ENCODE peak calls at places on chromosomes 4 and X, in five cellular contexts. One of them, this sample, is unnamed. For H3K27me3, the result is how much of the 10 kb centered on the place peaks cover.

GRCh38 chrX:28586891-28587635 is at the start of gene IL1RAPL1:
- DNase-seq in HCT116: no peak
- DNase-seq in SK-N-SH: no peak
- DNase-seq in brain microvascular endothelial cell: peak
- DNase-seq in CD8-positive, alpha-beta memory T cell: no peak
- DNase-seq in this sample: peak

GRCh38 chr4:108881190-108881589 is 118.3 kb upstream of the ETNPPL start:
- DNase-seq in HCT116: no peak
- DNase-seq in SK-N-SH: no peak
- DNase-seq in brain microvascular endothelial cell: peak
- DNase-seq in CD8-positive, alpha-beta memory T cell: no peak
- DNase-seq in this sample: no peak

GRCh38 chr4:34371676-34372075 is 1872.6 kb downstream of the ARAP2 start:
- DNase-seq in HCT116: no peak
- DNase-seq in SK-N-SH: no peak
- DNase-seq in brain microvascular endothelial cell: no peak
- DNase-seq in CD8-positive, alpha-beta memory T cell: no peak
- DNase-seq in this sample: no peak

GRCh38 chr4:116357758-116358157 is 727.6 kb downstream of the TRAM1L1 start:
- DNase-seq in HCT116: no peak
- DNase-seq in SK-N-SH: no peak
- DNase-seq in brain microvascular endothelial cell: no peak
- DNase-seq in CD8-positive, alpha-beta memory T cell: no peak
- DNase-seq in this sample: no peak

GRCh38 chrX:100654256-100654655 is 10.3 kb downstream of the SRPX2 start:
- DNase-seq in HCT116: no peak
- DNase-seq in SK-N-SH: peak
- DNase-seq in brain microvascular endothelial cell: no peak
- DNase-seq in CD8-positive, alpha-beta memory T cell: no peak
- DNase-seq in this sample: peak

GRCh38 chrX:39592776-39593175 is 505.0 kb downstream of the BCOR start:
- DNase-seq in HCT116: no peak
- DNase-seq in SK-N-SH: no peak
- DNase-seq in brain microvascular endothelial cell: no peak
- DNase-seq in CD8-positive, alpha-beta memory T cell: no peak
- DNase-seq in this sample: no peak

GRCh38 chr4:144288011-144288903 is 147.7 kb upstream of the GYPA start:
- DNase-seq in HCT116: no peak
- DNase-seq in SK-N-SH: no peak
- DNase-seq in brain microvascular endothelial cell: peak
- DNase-seq in CD8-positive, alpha-beta memory T cell: no peak
- DNase-seq in this sample: peak

GRCh38 chr4:142083264-142083663 is 446.9 kb downstream of the IL15 start:
- DNase-seq in HCT116: no peak
- DNase-seq in SK-N-SH: no peak
- DNase-seq in brain microvascular endothelial cell: no peak
- DNase-seq in CD8-positive, alpha-beta memory T cell: no peak
- DNase-seq in this sample: no peak

GRCh38 chr4:154491731-154492249 is at the start of gene DCHS2:
- DNase-seq in HCT116: no peak
- DNase-seq in SK-N-SH: peak
- DNase-seq in brain microvascular endothelial cell: no peak
- DNase-seq in CD8-positive, alpha-beta memory T cell: no peak
- DNase-seq in this sample: peak

GRCh38 chrX:65610040-65610439 is 57.4 kb upstream of the MSN start:
- DNase-seq in HCT116: no peak
- DNase-seq in SK-N-SH: no peak
- DNase-seq in brain microvascular endothelial cell: no peak
- DNase-seq in CD8-positive, alpha-beta memory T cell: no peak
- DNase-seq in this sample: no peak

GRCh38 chr4:186657766-186658165 is 65.9 kb downstream of the FAT1 start:
- DNase-seq in HCT116: peak
- DNase-seq in SK-N-SH: no peak
- DNase-seq in brain microvascular endothelial cell: peak
- DNase-seq in CD8-positive, alpha-beta memory T cell: no peak
- DNase-seq in this sample: no peak

GRCh38 chr4:111632752-111633151 is 512.5 kb upstream of the FAM241A start:
- DNase-seq in HCT116: no peak
- DNase-seq in SK-N-SH: no peak
- DNase-seq in brain microvascular endothelial cell: no peak
- DNase-seq in CD8-positive, alpha-beta memory T cell: no peak
- DNase-seq in this sample: no peak

GRCh38 chr4:104758574-104758973 is 263.9 kb upstream of the CXXC4 start:
- DNase-seq in HCT116: no peak
- DNase-seq in SK-N-SH: no peak
- DNase-seq in brain microvascular endothelial cell: no peak
- DNase-seq in CD8-positive, alpha-beta memory T cell: no peak
- DNase-seq in this sample: no peak

GRCh38 chr4:167233523-167234387 is 539 bp downstream of the SPOCK3 start:
- DNase-seq in HCT116: no peak
- DNase-seq in SK-N-SH: peak
- DNase-seq in brain microvascular endothelial cell: peak
- DNase-seq in CD8-positive, alpha-beta memory T cell: no peak
- DNase-seq in this sample: peak

GRCh38 chr4:25088342-25088952 is 57.7 kb upstream of the LGI2 start:
- DNase-seq in HCT116: no peak
- DNase-seq in SK-N-SH: peak
- DNase-seq in brain microvascular endothelial cell: peak
- DNase-seq in CD8-positive, alpha-beta memory T cell: no peak
- DNase-seq in this sample: peak

GRCh38 chr4:142547974-142548373 is 298.1 kb downstream of the INPP4B start:
- DNase-seq in HCT116: no peak
- DNase-seq in SK-N-SH: no peak
- DNase-seq in brain microvascular endothelial cell: peak
- DNase-seq in CD8-positive, alpha-beta memory T cell: no peak
- DNase-seq in this sample: no peak

GRCh38 chr4:7928711-7929505 is 10.8 kb downstream of the AFAP1 start:
- DNase-seq in HCT116: peak
- DNase-seq in SK-N-SH: peak
- DNase-seq in brain microvascular endothelial cell: no peak
- DNase-seq in CD8-positive, alpha-beta memory T cell: no peak
- DNase-seq in this sample: peak

GRCh38 chr4:80235451-80235850 is 31.0 kb upstream of the FGF5 start:
- DNase-seq in HCT116: no peak
- DNase-seq in SK-N-SH: no peak
- DNase-seq in brain microvascular endothelial cell: no peak
- DNase-seq in CD8-positive, alpha-beta memory T cell: no peak
- DNase-seq in this sample: no peak

GRCh38 chr4:39042365-39042764 is 10.2 kb upstream of the TMEM156 start:
- DNase-seq in HCT116: no peak
- DNase-seq in SK-N-SH: no peak
- DNase-seq in brain microvascular endothelial cell: no peak
- DNase-seq in CD8-positive, alpha-beta memory T cell: no peak
- DNase-seq in this sample: no peak

GRCh38 chr4:129429566-129430339 is 333.8 kb downstream of the C4orf33 start:
- DNase-seq in HCT116: no peak
- DNase-seq in SK-N-SH: no peak
- DNase-seq in brain microvascular endothelial cell: no peak
- DNase-seq in CD8-positive, alpha-beta memory T cell: no peak
- DNase-seq in this sample: no peak

GRCh38 chrX:83508526-83509245 is 596 bp downstream of the POU3F4 start:
- DNase-seq in HCT116: no peak
- DNase-seq in SK-N-SH: no peak
- DNase-seq in brain microvascular endothelial cell: no peak
- DNase-seq in CD8-positive, alpha-beta memory T cell: no peak
- DNase-seq in this sample: no peak

DNA sequence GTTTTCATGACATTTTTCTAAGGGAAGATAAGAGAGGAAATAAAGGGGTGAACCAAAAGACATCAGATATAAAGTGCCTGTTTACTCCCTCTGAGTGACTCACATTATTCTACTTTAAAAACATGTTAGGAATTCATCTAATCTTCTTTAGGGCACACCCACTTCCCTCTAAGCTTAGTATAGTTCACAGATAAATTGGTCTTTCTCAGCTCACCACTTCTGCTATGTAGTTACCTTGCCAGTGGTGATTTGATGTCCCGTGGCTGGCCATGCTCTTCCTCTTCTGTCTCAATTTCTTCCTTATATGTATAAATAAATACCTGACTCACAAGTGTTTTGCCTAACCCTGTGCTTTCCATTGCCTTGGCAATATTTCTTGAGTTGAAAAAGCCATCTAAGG is 96.8 kb downstream of the PDLIM5 start:
- DNase-seq in HCT116: peak
- DNase-seq in SK-N-SH: no peak
- DNase-seq in brain microvascular endothelial cell: peak
- DNase-seq in CD8-positive, alpha-beta memory T cell: no peak
- DNase-seq in this sample: no peak
- H3K27ac ChIP-seq in HCT116: peak
- H3K27ac ChIP-seq in SK-N-SH: peak
- H3K27ac ChIP-seq in brain microvascular endothelial cell: peak
- H3K27ac ChIP-seq in CD8-positive, alpha-beta memory T cell: no peak
- H3K27ac ChIP-seq in this sample: no peak

GRCh38 chrX:130118941-130119640 is 8.8 kb upstream of the ELF4 start:
- DNase-seq in HCT116: no peak
- DNase-seq in SK-N-SH: no peak
- DNase-seq in brain microvascular endothelial cell: no peak
- DNase-seq in CD8-positive, alpha-beta memory T cell: no peak
- DNase-seq in this sample: no peak
- H3K27me3 ChIP-seq in HCT116: under half
- H3K27me3 ChIP-seq in SK-N-SH: under half
- H3K27me3 ChIP-seq in brain microvascular endothelial cell: under half
- H3K27me3 ChIP-seq in CD8-positive, alpha-beta memory T cell: under half
- H3K27me3 ChIP-seq in this sample: under half

GRCh38 chrX:117854806-117855205 is 261.8 kb downstream of the KLHL13 start:
- DNase-seq in HCT116: no peak
- DNase-seq in SK-N-SH: no peak
- DNase-seq in brain microvascular endothelial cell: no peak
- DNase-seq in CD8-positive, alpha-beta memory T cell: no peak
- DNase-seq in this sample: no peak

GRCh38 chrX:117860517-117860916 is 256.1 kb downstream of the KLHL13 start:
- DNase-seq in HCT116: no peak
- DNase-seq in SK-N-SH: no peak
- DNase-seq in brain microvascular endothelial cell: no peak
- DNase-seq in CD8-positive, alpha-beta memory T cell: no peak
- DNase-seq in this sample: no peak
- H3K27ac ChIP-seq in HCT116: no peak
- H3K27ac ChIP-seq in SK-N-SH: peak
- H3K27ac ChIP-seq in brain microvascular endothelial cell: no peak
- H3K27ac ChIP-seq in CD8-positive, alpha-beta memory T cell: no peak
- H3K27ac ChIP-seq in this sample: no peak

GRCh38 chrX:110992611-110993010 is 103.4 kb upstream of the PAK3 start:
- DNase-seq in HCT116: no peak
- DNase-seq in SK-N-SH: peak
- DNase-seq in brain microvascular endothelial cell: peak
- DNase-seq in CD8-positive, alpha-beta memory T cell: peak
- DNase-seq in this sample: peak

GRCh38 chrX:110989447-110989846 is 106.5 kb upstream of the PAK3 start:
- DNase-seq in HCT116: no peak
- DNase-seq in SK-N-SH: no peak
- DNase-seq in brain microvascular endothelial cell: no peak
- DNase-seq in CD8-positive, alpha-beta memory T cell: no peak
- DNase-seq in this sample: no peak

GRCh38 chrX:110985470-110985869 is 110.5 kb upstream of the PAK3 start:
- DNase-seq in HCT116: no peak
- DNase-seq in SK-N-SH: no peak
- DNase-seq in brain microvascular endothelial cell: no peak
- DNase-seq in CD8-positive, alpha-beta memory T cell: no peak
- DNase-seq in this sample: no peak

GRCh38 chrX:110987292-110987691 is 108.7 kb upstream of the PAK3 start:
- DNase-seq in HCT116: no peak
- DNase-seq in SK-N-SH: no peak
- DNase-seq in brain microvascular endothelial cell: no peak
- DNase-seq in CD8-positive, alpha-beta memory T cell: no peak
- DNase-seq in this sample: no peak

DNA sequence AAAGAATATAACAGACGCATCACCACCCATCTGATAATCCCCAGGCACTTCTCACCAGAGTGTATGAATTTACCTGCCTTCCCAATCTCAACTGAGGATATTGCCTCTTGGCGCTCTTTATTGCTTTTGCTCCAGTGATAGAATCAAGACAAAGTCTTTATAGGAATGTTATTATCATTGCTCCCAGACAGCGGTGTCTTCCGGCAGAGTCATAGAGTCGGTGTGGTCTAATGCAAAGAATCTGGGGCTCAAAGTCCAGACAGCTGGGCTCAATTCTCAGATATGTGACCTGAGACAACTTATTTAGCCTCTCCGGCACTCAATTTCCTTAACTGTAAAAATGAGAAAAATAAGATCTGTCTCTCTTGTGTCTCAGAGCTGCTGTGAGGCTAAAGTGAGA is 106.1 kb upstream of the PAK3 start:
- DNase-seq in HCT116: no peak
- DNase-seq in SK-N-SH: no peak
- DNase-seq in brain microvascular endothelial cell: no peak
- DNase-seq in CD8-positive, alpha-beta memory T cell: no peak
- DNase-seq in this sample: no peak
- H3K27me3 ChIP-seq in HCT116: under half
- H3K27me3 ChIP-seq in SK-N-SH: under half
- H3K27me3 ChIP-seq in brain microvascular endothelial cell: under half
- H3K27me3 ChIP-seq in CD8-positive, alpha-beta memory T cell: under half
- H3K27me3 ChIP-seq in this sample: half or more

GRCh38 chr4:23888421-23889319 is 1.2 kb downstream of the PPARGC1A start:
- DNase-seq in HCT116: no peak
- DNase-seq in SK-N-SH: peak
- DNase-seq in brain microvascular endothelial cell: peak
- DNase-seq in CD8-positive, alpha-beta memory T cell: no peak
- DNase-seq in this sample: no peak
- H3K27ac ChIP-seq in HCT116: no peak
- H3K27ac ChIP-seq in SK-N-SH: peak
- H3K27ac ChIP-seq in brain microvascular endothelial cell: no peak
- H3K27ac ChIP-seq in CD8-positive, alpha-beta memory T cell: no peak
- H3K27ac ChIP-seq in this sample: no peak

DNA sequence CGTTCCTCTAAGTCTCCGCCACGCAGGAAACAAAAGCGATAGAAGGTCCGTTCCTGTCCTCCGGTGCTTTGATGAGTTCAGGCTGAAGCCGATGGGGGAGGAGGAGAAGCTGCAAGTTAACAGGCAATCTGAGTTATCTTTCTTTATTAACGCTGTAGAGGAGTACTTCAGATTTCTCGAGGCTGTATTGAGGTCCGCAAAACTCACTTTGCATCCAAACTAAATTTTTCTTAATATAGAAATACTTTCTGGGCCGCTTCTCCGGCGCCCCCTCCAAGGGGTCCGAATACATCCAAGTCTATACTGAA is 395 bp upstream of the SOWAHB start:
- DNase-seq in HCT116: no peak
- DNase-seq in SK-N-SH: no peak
- DNase-seq in brain microvascular endothelial cell: no peak
- DNase-seq in CD8-positive, alpha-beta memory T cell: no peak
- DNase-seq in this sample: no peak
- H3K27me3 ChIP-seq in HCT116: under half
- H3K27me3 ChIP-seq in SK-N-SH: under half
- H3K27me3 ChIP-seq in brain microvascular endothelial cell: under half
- H3K27me3 ChIP-seq in CD8-positive, alpha-beta memory T cell: under half
- H3K27me3 ChIP-seq in this sample: half or more

DNA sequence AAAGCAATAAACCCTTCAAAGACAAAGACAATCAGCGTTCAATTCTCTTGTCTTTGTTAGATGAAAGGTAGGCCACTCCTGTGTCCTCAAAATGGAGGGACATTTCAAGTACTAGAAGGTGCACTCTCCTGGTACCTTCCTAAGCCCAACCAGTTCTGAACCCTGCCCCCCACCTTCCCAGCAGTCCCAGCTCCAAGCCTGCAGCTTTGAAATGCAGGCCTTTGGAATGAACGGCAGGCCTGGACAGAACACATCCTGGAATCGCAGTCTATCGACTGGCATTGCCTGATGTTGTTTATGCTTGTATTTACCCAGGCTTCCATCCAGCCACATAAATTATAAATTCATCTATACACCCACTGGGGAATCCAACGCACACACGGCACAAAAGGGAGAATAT is 47.4 kb downstream of the RASGEF1B start:
- DNase-seq in HCT116: no peak
- DNase-seq in SK-N-SH: no peak
- DNase-seq in brain microvascular endothelial cell: no peak
- DNase-seq in CD8-positive, alpha-beta memory T cell: no peak
- DNase-seq in this sample: no peak
- H3K27ac ChIP-seq in HCT116: no peak
- H3K27ac ChIP-seq in SK-N-SH: no peak
- H3K27ac ChIP-seq in brain microvascular endothelial cell: no peak
- H3K27ac ChIP-seq in CD8-positive, alpha-beta memory T cell: no peak
- H3K27ac ChIP-seq in this sample: peak

GRCh38 chrX:74531081-74531480 is 83.3 kb downstream of the RLIM start:
- DNase-seq in HCT116: no peak
- DNase-seq in SK-N-SH: no peak
- DNase-seq in brain microvascular endothelial cell: no peak
- DNase-seq in CD8-positive, alpha-beta memory T cell: no peak
- DNase-seq in this sample: no peak
- H3K27me3 ChIP-seq in HCT116: under half
- H3K27me3 ChIP-seq in SK-N-SH: under half
- H3K27me3 ChIP-seq in brain microvascular endothelial cell: under half
- H3K27me3 ChIP-seq in CD8-positive, alpha-beta memory T cell: under half
- H3K27me3 ChIP-seq in this sample: under half

This sample was measured in WERI-Rb-1.